ENCODE peak calls at places on chromosome 10, in five cellular contexts. One of them, this sample, is unnamed.

GRCh38 chr10:60511823-60512222 is 122.1 kb upstream of the ANK3 start:
- DNase-seq in A549: no peak
- DNase-seq in GM12878: no peak
- DNase-seq in K562: no peak
- DNase-seq in HepG2: no peak
- DNase-seq in this sample: no peak

GRCh38 chr10:128780379-128780778 is 654.2 kb upstream of the MKI67 start:
- DNase-seq in A549: no peak
- DNase-seq in HepG2: no peak
- DNase-seq in GM12878: no peak
- DNase-seq in K562: no peak
- DNase-seq in this sample: no peak

GRCh38 chr10:51527806-51528205 is 171.6 kb downstream of the CSTF2T start:
- DNase-seq in GM12878: no peak
- DNase-seq in HepG2: no peak
- DNase-seq in A549: no peak
- DNase-seq in K562: no peak
- DNase-seq in this sample: peak; percentile 41

GRCh38 chr10:114042895-114043531 is 653 bp upstream of the ADRB1 start:
- DNase-seq in GM12878: no peak
- DNase-seq in A549: peak; percentile 63
- DNase-seq in HepG2: no peak
- DNase-seq in K562: no peak
- DNase-seq in this sample: peak; percentile 39

GRCh38 chr10:76553700-76554470 is 1083.7 kb downstream of the KCNMA1 start:
- DNase-seq in GM12878: no peak
- DNase-seq in HepG2: no peak
- DNase-seq in A549: no peak
- DNase-seq in K562: no peak
- DNase-seq in this sample: no peak

GRCh38 chr10:90960355-90960814 is 39.5 kb upstream of the ANKRD1 start:
- DNase-seq in A549: peak; percentile 61
- DNase-seq in GM12878: peak; percentile 31
- DNase-seq in K562: no peak
- DNase-seq in HepG2: no peak
- DNase-seq in this sample: peak; percentile 39

GRCh38 chr10:103666109-103666508 is 172.6 kb downstream of the NEURL1 start:
- DNase-seq in K562: peak; percentile 35
- DNase-seq in A549: peak; percentile 54
- DNase-seq in GM12878: no peak
- DNase-seq in HepG2: no peak
- DNase-seq in this sample: no peak

GRCh38 chr10:128068398-128069285 is 57.6 kb downstream of the MKI67 start:
- DNase-seq in HepG2: no peak
- DNase-seq in K562: no peak
- DNase-seq in GM12878: no peak
- DNase-seq in A549: no peak
- DNase-seq in this sample: no peak

GRCh38 chr10:50367732-50368131 is 116.4 kb upstream of the ASAH2 start:
- DNase-seq in A549: peak; percentile 58
- DNase-seq in GM12878: no peak
- DNase-seq in HepG2: peak; percentile 35
- DNase-seq in K562: peak; percentile 51
- DNase-seq in this sample: peak; percentile 61

GRCh38 chr10:3054183-3054815 is 13.0 kb upstream of the PFKP start:
- DNase-seq in GM12878: no peak
- DNase-seq in HepG2: no peak
- DNase-seq in A549: no peak
- DNase-seq in K562: no peak
- DNase-seq in this sample: no peak

GRCh38 chr10:59434463-59435326 is 72.3 kb upstream of the FAM13C start:
- DNase-seq in K562: no peak
- DNase-seq in GM12878: no peak
- DNase-seq in HepG2: no peak
- DNase-seq in A549: no peak
- DNase-seq in this sample: peak; percentile 61

GRCh38 chr10:118914626-118915025 is 114.9 kb upstream of the NANOS1 start:
- DNase-seq in A549: no peak
- DNase-seq in K562: no peak
- DNase-seq in GM12878: no peak
- DNase-seq in HepG2: no peak
- DNase-seq in this sample: no peak

GRCh38 chr10:29861811-29862505 is 197.4 kb downstream of the JCAD start:
- DNase-seq in GM12878: no peak
- DNase-seq in A549: no peak
- DNase-seq in HepG2: no peak
- DNase-seq in K562: no peak
- DNase-seq in this sample: peak; percentile 54

GRCh38 chr10:132687893-132688579 is 97.9 kb downstream of the NKX6-2 start:
- DNase-seq in GM12878: no peak
- DNase-seq in HepG2: no peak
- DNase-seq in K562: no peak
- DNase-seq in A549: no peak
- DNase-seq in this sample: no peak

GRCh38 chr10:58919927-58920654 is 256.4 kb upstream of the PHYHIPL start:
- DNase-seq in GM12878: no peak
- DNase-seq in A549: peak; percentile 72
- DNase-seq in K562: no peak
- DNase-seq in HepG2: peak; percentile 12
- DNase-seq in this sample: no peak

GRCh38 chr10:11381023-11381422 is 230.4 kb downstream of the USP6NL start:
- DNase-seq in A549: no peak
- DNase-seq in K562: no peak
- DNase-seq in GM12878: no peak
- DNase-seq in HepG2: no peak
- DNase-seq in this sample: no peak

GRCh38 chr10:47165711-47166404 is 134.1 kb upstream of the GDF10 start:
- DNase-seq in GM12878: no peak
- DNase-seq in A549: no peak
- DNase-seq in HepG2: no peak
- DNase-seq in K562: no peak
- DNase-seq in this sample: peak; percentile 11

GRCh38 chr10:114408968-114409444 is 4.7 kb upstream of the AFAP1L2 start:
- DNase-seq in A549: no peak
- DNase-seq in HepG2: no peak
- DNase-seq in K562: no peak
- DNase-seq in GM12878: no peak
- DNase-seq in this sample: no peak

GRCh38 chr10:124292911-124293640 is 125.6 kb downstream of the OAT start:
- DNase-seq in A549: no peak
- DNase-seq in HepG2: no peak
- DNase-seq in GM12878: no peak
- DNase-seq in K562: no peak
- DNase-seq in this sample: no peak

GRCh38 chr10:12704488-12704887 is 297.0 kb downstream of the CCDC3 start:
- DNase-seq in GM12878: no peak
- DNase-seq in A549: no peak
- DNase-seq in K562: no peak
- DNase-seq in HepG2: no peak
- DNase-seq in this sample: no peak

GRCh38 chr10:31647861-31648260 is 280.8 kb downstream of the ARHGAP12 start:
- DNase-seq in K562: no peak
- DNase-seq in HepG2: no peak
- DNase-seq in GM12878: no peak
- DNase-seq in A549: no peak
- DNase-seq in this sample: no peak

GRCh38 chr10:3774018-3774813 is 10.8 kb downstream of the KLF6 start:
- DNase-seq in HepG2: no peak
- DNase-seq in GM12878: no peak
- DNase-seq in A549: no peak
- DNase-seq in K562: no peak
- DNase-seq in this sample: peak; percentile 83

GRCh38 chr10:96890172-96890513 is 58.0 kb downstream of the LCOR start:
- DNase-seq in HepG2: peak; percentile 1
- DNase-seq in K562: no peak
- DNase-seq in A549: no peak
- DNase-seq in GM12878: no peak
- DNase-seq in this sample: no peak

GRCh38 chr10:26738354-26738753 is 40.9 kb downstream of the PDSS1 start:
- DNase-seq in K562: no peak
- DNase-seq in HepG2: peak; percentile 12
- DNase-seq in GM12878: no peak
- DNase-seq in A549: no peak
- DNase-seq in this sample: no peak

GRCh38 chr10:117860823-117861222 is 185.9 kb downstream of the RAB11FIP2 start:
- DNase-seq in GM12878: no peak
- DNase-seq in K562: peak; percentile 28
- DNase-seq in HepG2: peak; percentile 15
- DNase-seq in A549: peak; percentile 39
- DNase-seq in this sample: peak; percentile 5

GRCh38 chr10:88081457-88082054 is 218.1 kb downstream of the PTEN start:
- DNase-seq in A549: no peak
- DNase-seq in GM12878: no peak
- DNase-seq in K562: no peak
- DNase-seq in HepG2: no peak
- DNase-seq in this sample: no peak

GRCh38 chr10:102420443-102420809 is 210 bp upstream of the FBXL15 start:
- DNase-seq in A549: no peak
- DNase-seq in GM12878: no peak
- DNase-seq in HepG2: no peak
- DNase-seq in K562: no peak
- DNase-seq in this sample: no peak

GRCh38 chr10:12711344-12711708 is 290.2 kb downstream of the CCDC3 start:
- DNase-seq in A549: no peak
- DNase-seq in HepG2: no peak
- DNase-seq in GM12878: no peak
- DNase-seq in K562: no peak
- DNase-seq in this sample: no peak

GRCh38 chr10:93408788-93409187 is 73.3 kb downstream of the MYOF start:
- DNase-seq in HepG2: peak; percentile 10
- DNase-seq in GM12878: no peak
- DNase-seq in A549: no peak
- DNase-seq in K562: no peak
- DNase-seq in this sample: no peak

GRCh38 chr10:93392111-93392510 is 90.0 kb downstream of the MYOF start:
- DNase-seq in HepG2: no peak
- DNase-seq in GM12878: no peak
- DNase-seq in K562: no peak
- DNase-seq in A549: no peak
- DNase-seq in this sample: no peak

GRCh38 chr10:29160110-29160669 is 128.7 kb upstream of the LYZL1 start:
- DNase-seq in GM12878: no peak
- DNase-seq in A549: peak; percentile 76
- DNase-seq in K562: no peak
- DNase-seq in HepG2: peak; percentile 25
- DNase-seq in this sample: peak; percentile 78

GRCh38 chr10:70589762-70590662 is 12.5 kb downstream of the PRF1 start:
- DNase-seq in A549: no peak
- DNase-seq in K562: no peak
- DNase-seq in HepG2: no peak
- DNase-seq in GM12878: no peak
- DNase-seq in this sample: no peak

GRCh38 chr10:35056133-35056532 is 34.0 kb downstream of the CUL2 start:
- DNase-seq in GM12878: no peak
- DNase-seq in K562: no peak
- DNase-seq in HepG2: no peak
- DNase-seq in A549: no peak
- DNase-seq in this sample: no peak
- H3K4me2 ChIP-seq in GM12878: no peak overlapping the region
- H3K4me2 ChIP-seq in K562: no peak overlapping the region
- H3K4me2 ChIP-seq in HepG2: no peak overlapping the region
- H3K4me2 ChIP-seq in A549: no peak overlapping the region
- H3K4me2 ChIP-seq in this sample: peak overlapping the region; percentile 96

GRCh38 chr10:42875792-42876191 is 93.2 kb downstream of the BMS1 start:
- DNase-seq in HepG2: no peak
- DNase-seq in GM12878: no peak
- DNase-seq in K562: no peak
- DNase-seq in A549: no peak
- DNase-seq in this sample: no peak
- H3K4me1 ChIP-seq in HepG2: no peaks in the 10 kb centered on the region
- H3K4me1 ChIP-seq in GM12878: no peaks in the 10 kb centered on the region
- H3K4me1 ChIP-seq in K562: peaks cover 18% of the 10 kb centered on the region
- H3K4me1 ChIP-seq in A549: peaks cover 8% of the 10 kb centered on the region
- H3K4me1 ChIP-seq in this sample: no peaks in the 10 kb centered on the region

DNA sequence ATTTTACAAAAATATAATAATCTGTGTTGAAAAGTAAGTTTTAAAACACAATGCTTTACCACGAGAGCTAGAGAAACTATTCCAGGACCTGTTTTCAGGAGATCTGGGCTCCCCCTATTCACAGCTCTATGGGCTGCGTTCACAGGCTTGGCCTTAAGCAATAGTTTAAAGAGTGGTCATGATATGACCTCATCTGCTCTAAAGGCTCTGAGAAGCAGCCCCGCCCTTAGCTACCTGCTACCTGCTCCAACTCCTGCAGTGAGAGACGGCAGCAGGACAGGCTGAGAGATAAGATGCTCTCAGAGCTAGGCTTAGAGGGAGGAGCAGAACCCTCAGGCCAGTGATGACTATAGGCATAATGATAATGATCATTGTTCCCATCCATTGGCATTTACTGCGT is 12.6 kb downstream of the ALOX5 start:
- DNase-seq in HepG2: no peak
- DNase-seq in GM12878: no peak
- DNase-seq in K562: no peak
- DNase-seq in A549: no peak
- DNase-seq in this sample: no peak
- TF ChIP-seq MYC in HepG2: no peak
- TF ChIP-seq MYC in GM12878: no peak
- TF ChIP-seq MYC in K562: no peak
- TF ChIP-seq MYC in A549: no peak
- TF ChIP-seq MYC in this sample: no peak

GRCh38 chr10:130020651-130021372 is 56.7 kb upstream of the EBF3 start:
- DNase-seq in A549: no peak
- DNase-seq in GM12878: no peak
- DNase-seq in HepG2: no peak
- DNase-seq in K562: no peak
- DNase-seq in this sample: no peak

GRCh38 chr10:130021373-130021950 is 57.4 kb upstream of the EBF3 start:
- DNase-seq in K562: no peak
- DNase-seq in HepG2: no peak
- DNase-seq in GM12878: no peak
- DNase-seq in A549: no peak
- DNase-seq in this sample: no peak

GRCh38 chr10:130023454-130024230 is 59.6 kb upstream of the EBF3 start:
- DNase-seq in A549: no peak
- DNase-seq in K562: no peak
- DNase-seq in GM12878: no peak
- DNase-seq in HepG2: no peak
- DNase-seq in this sample: no peak

GRCh38 chr10:130022501-130023299 is 58.6 kb upstream of the EBF3 start:
- DNase-seq in A549: no peak
- DNase-seq in GM12878: no peak
- DNase-seq in K562: no peak
- DNase-seq in HepG2: no peak
- DNase-seq in this sample: no peak

DNA sequence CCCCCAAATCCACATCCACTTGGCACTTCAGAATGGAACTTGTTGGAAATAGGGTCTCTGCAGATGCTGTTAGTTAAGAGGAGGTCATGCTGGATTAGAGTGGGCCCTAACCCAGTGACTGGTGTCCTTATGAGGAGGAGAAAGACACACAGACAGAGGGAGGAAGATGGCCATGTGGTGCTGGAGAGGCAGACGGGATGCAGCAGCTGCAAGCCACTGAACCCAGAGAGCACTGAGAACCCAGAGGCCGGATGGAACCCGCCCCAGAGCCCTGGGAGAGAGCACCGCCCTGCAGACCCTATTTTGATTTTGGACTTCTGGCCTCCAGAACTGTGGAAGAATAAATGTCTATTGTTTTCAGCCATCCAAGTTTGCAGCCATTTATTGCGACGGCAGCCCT is 58.0 kb upstream of the EBF3 start:
- DNase-seq in HepG2: no peak
- DNase-seq in A549: no peak
- DNase-seq in GM12878: no peak
- DNase-seq in K562: no peak
- DNase-seq in this sample: no peak
- H3K4me2 ChIP-seq in HepG2: no peak overlapping the region
- H3K4me2 ChIP-seq in A549: no peak overlapping the region
- H3K4me2 ChIP-seq in GM12878: no peak overlapping the region
- H3K4me2 ChIP-seq in K562: no peak overlapping the region
- H3K4me2 ChIP-seq in this sample: no peak overlapping the region

This sample was measured in endothelial cell of umbilical vein.